ENCODE peak calls at places on chromosomes 4 and X, in nine cellular contexts. C is testis; G is heart right ventricle; N is CD8-positive, alpha-beta T cell; V is fibroblast of lung; M is PC-9; Z is breast epithelium; I is MG63; B is WERI-Rb-1. Y is an unnamed sample.
A peak's percentile ranks its signal among the peaks of the same experiment; 100 is the strongest.

GRCh38 chr4:138158746-138159297 is 83.3 kb downstream of the SLC7A11 start:
- DNase-seq in C (no peak), G (no peak), N (no peak), V (peak; percentile 73), M (no peak), Z (no peak), I (no peak), B (no peak), Y (no peak)

GRCh38 chrX:118977424-118977823 is 3.0 kb downstream of the LONRF3 start:
- DNase-seq in C (no peak), G (no peak), N (no peak), V (no peak), M (no peak), Z (no peak), I (no peak), B (no peak), Y (no peak)

GRCh38 chrX:107721318-107721717 is 54.3 kb downstream of the TSC22D3 start:
- DNase-seq in C (no peak), G (no peak), N (no peak), V (no peak), M (no peak), Z (no peak), I (no peak), B (no peak), Y (peak; percentile 72)

GRCh38 chr4:63556332-63556731 is 852.9 kb downstream of the TECRL start:
- DNase-seq in C (no peak), G (no peak), N (no peak), V (no peak), M (no peak), Z (no peak), I (no peak), B (no peak), Y (no peak)

GRCh38 chr4:7967501-7968261 is 28.0 kb upstream of the AFAP1 start:
- DNase-seq in C (no peak), G (no peak), N (no peak), V (peak; percentile 53), M (no peak), Z (no peak), I (peak; percentile 68), B (peak; percentile 69), Y (no peak)

GRCh38 chr4:169229571-169230028 is 41.2 kb downstream of the SH3RF1 start:
- DNase-seq in C (no peak), G (no peak), N (no peak), V (peak; percentile 96), M (peak; percentile 69), Z (no peak), I (peak; percentile 84), B (no peak), Y (no peak)

GRCh38 chr4:13627185-13627605 is 330 bp downstream of the BOD1L1 start:
- DNase-seq in C (no peak), G (peak; percentile 25), N (peak; percentile 43), V (peak; percentile 11), M (no peak), Z (no peak), I (no peak), B (peak; percentile 32), Y (peak; percentile 49)

GRCh38 chr4:10288830-10289533 is 168.2 kb downstream of the ZNF518B start:
- DNase-seq in C (no peak), G (no peak), N (no peak), V (no peak), M (no peak), Z (no peak), I (no peak), B (no peak), Y (no peak)

GRCh38 chr4:8596891-8597290 is 4.3 kb downstream of the CPZ start:
- DNase-seq in C (no peak), G (no peak), N (no peak), V (no peak), M (no peak), Z (no peak), I (no peak), B (no peak), Y (no peak)

GRCh38 chrX:75086731-75087195 is 69.3 kb downstream of the ABCB7 start:
- DNase-seq in C (no peak), G (no peak), N (no peak), V (peak; percentile 51), M (no peak), Z (no peak), I (no peak), B (no peak), Y (no peak)

GRCh38 chrX:94676285-94676684 is 1002.3 kb downstream of the FAM133A start:
- DNase-seq in C (no peak), G (no peak), N (no peak), V (no peak), M (no peak), Z (no peak), I (no peak), B (no peak), Y (no peak)

GRCh38 chrX:49291615-49292337 is 11.7 kb upstream of the GAGE10 start:
- DNase-seq in C (peak; percentile 74), G (peak; percentile 48), N (peak; percentile 71), V (peak; percentile 59), M (no peak), Z (no peak), I (peak; percentile 17), B (peak; percentile 66), Y (peak; percentile 62)

GRCh38 chr4:153676984-153677383 is 7.1 kb upstream of the TLR2 start:
- DNase-seq in C (no peak), G (no peak), N (no peak), V (peak; percentile 75), M (no peak), Z (no peak), I (peak; percentile 39), B (no peak), Y (no peak)

GRCh38 chr4:26611879-26612278 is 28.0 kb downstream of the TBC1D19 start:
- DNase-seq in C (no peak), G (no peak), N (no peak), V (no peak), M (no peak), Z (no peak), I (no peak), B (no peak), Y (no peak)

GRCh38 chr4:80173841-80174240 is 23.5 kb upstream of the PRDM8 start:
- DNase-seq in C (no peak), G (no peak), N (no peak), V (no peak), M (no peak), Z (no peak), I (peak; percentile 50), B (no peak), Y (no peak)

GRCh38 chr4:154807042-154807630 is 26.1 kb downstream of the RBM46 start:
- DNase-seq in C (no peak), G (no peak), N (no peak), V (peak; percentile 75), M (no peak), Z (no peak), I (no peak), B (no peak), Y (no peak)

GRCh38 chrX:3094261-3094660 is 53.0 kb downstream of the ARSF start:
- DNase-seq in C (no peak), G (no peak), N (no peak), V (no peak), M (peak; percentile 36), Z (no peak), I (no peak), B (no peak), Y (no peak)

GRCh38 chr4:126479709-126480108 is 1153.0 kb upstream of the INTU start:
- DNase-seq in C (no peak), G (no peak), N (no peak), V (no peak), M (no peak), Z (no peak), I (no peak), B (no peak), Y (no peak)

GRCh38 chr4:72063726-72064125 is 31.9 kb downstream of the NPFFR2 start:
- DNase-seq in C (no peak), G (no peak), N (no peak), V (no peak), M (no peak), Z (no peak), I (no peak), B (no peak), Y (no peak)

DNA sequence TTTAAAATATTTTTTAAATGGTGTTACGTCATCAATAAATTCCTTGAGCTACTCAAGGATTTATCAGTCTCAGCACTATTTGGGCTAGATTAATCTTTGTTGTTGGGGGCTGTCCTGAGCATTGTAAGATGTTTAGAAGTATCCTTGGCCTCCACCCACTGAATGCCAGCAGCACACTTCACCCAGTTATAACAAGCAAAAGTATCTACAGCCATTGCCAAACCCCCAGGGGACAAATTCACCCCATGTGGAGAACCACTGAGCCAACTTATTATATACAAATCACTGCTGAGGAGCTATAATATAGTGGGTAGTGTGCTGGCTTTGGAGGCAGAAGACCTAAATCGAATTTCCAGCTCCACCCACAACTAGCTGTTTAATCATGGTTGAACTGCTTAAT is 58.3 kb downstream of the ATP10D start:
- DNase-seq in C (no peak), G (no peak), N (no peak), V (no peak), M (no peak), Z (no peak), I (peak; percentile 62), B (peak; percentile 24), Y (no peak)
- H3K36me3 ChIP-seq in C (no peaks in the 10 kb centered on the region), G (no peaks in the 10 kb centered on the region), N (no peaks in the 10 kb centered on the region), V (peaks cover 2% of the 10 kb centered on the region), M (no peaks in the 10 kb centered on the region), Z (no peaks in the 10 kb centered on the region), I (no peaks in the 10 kb centered on the region), B (no peaks in the 10 kb centered on the region), Y (no peaks in the 10 kb centered on the region)

DNA sequence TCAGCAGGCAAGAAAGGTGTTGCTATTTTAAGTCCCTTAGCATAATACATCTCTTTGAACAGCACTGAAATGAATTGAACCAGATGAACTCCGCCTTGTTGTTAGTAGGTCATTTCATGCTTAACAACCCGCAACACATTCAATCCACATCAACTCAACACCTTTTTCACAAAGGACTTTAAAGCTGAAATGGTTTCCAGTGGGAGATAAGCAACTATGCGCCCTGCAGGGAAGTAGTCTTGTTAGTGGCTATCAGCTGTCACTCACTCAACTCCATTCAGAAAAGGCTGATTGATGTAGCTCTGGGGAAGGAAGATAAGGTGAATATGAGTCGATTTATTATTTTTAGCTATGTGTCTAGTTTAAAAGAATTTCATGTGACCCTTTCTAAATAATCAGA is 46.0 kb downstream of the ATP8A1 start:
- DNase-seq in C (no peak), G (no peak), N (no peak), V (no peak), M (no peak), Z (no peak), I (no peak), B (no peak), Y (no peak)
- H3K36me3 ChIP-seq in C (no peaks in the 10 kb centered on the region), G (no peaks in the 10 kb centered on the region), N (peaks cover 6% of the 10 kb centered on the region), V (no peaks in the 10 kb centered on the region), M (no peaks in the 10 kb centered on the region), Z (no peaks in the 10 kb centered on the region), I (no peaks in the 10 kb centered on the region), B (peaks cover 11% of the 10 kb centered on the region), Y (no peaks in the 10 kb centered on the region)

GRCh38 chr4:167168611-167169010 is 65.7 kb downstream of the SPOCK3 start:
- DNase-seq in C (no peak), G (no peak), N (no peak), V (no peak), M (no peak), Z (no peak), I (no peak), B (no peak), Y (no peak)
- H3K36me3 ChIP-seq in C (no peaks in the 10 kb centered on the region), G (no peaks in the 10 kb centered on the region), N (no peaks in the 10 kb centered on the region), V (no peaks in the 10 kb centered on the region), M (no peaks in the 10 kb centered on the region), Z (peaks cover 6% of the 10 kb centered on the region), I (no peaks in the 10 kb centered on the region), B (no peaks in the 10 kb centered on the region), Y (no peaks in the 10 kb centered on the region)

DNA sequence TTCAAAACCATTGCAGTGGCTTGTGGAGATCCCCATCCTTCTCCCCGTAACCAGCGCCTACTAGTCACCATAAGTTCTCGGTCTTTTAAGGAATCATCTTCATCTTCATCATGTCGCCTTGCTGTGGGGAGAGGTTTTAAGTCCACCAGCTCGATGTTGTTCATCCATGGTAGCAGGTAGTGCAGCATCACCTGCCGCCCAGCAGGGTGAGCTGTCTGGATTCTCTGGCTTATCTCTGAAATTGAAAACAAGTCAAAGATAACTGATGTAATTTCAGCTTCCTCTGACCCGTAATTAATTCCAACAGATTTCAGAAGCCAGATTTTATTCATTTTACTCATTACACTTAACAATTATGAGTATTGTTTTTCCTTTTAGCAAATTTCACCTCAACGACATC is 67.4 kb downstream of the ZAR1 start:
- DNase-seq in C (no peak), G (no peak), N (no peak), V (no peak), M (no peak), Z (no peak), I (no peak), B (no peak), Y (no peak)
- H3K36me3 ChIP-seq in C (no peaks in the 10 kb centered on the region), G (no peaks in the 10 kb centered on the region), N (peaks cover 20% of the 10 kb centered on the region), V (peaks cover 2% of the 10 kb centered on the region), M (peaks cover 7% of the 10 kb centered on the region), Z (peaks cover 9% of the 10 kb centered on the region), I (peaks cover 4% of the 10 kb centered on the region), B (peaks cover 67% of the 10 kb centered on the region), Y (no peaks in the 10 kb centered on the region)